ENCODE peak calls at places on chromosomes 13 and 19, in ten cellular contexts. One of them, this sample, is unnamed.

GRCh38 chr13:101416181-101417042 is at the start of gene NALCN:
- DNase-seq in psoas muscle: peak; percentile 54
- DNase-seq in stimulated activated naive B cell treated with anti-CD40 and anti-IgM and Interleukin-4, amounts not matched to agents 10 μg/mL and 1 μg/mL and 100 μg/mL, for 72 hours: no peak
- DNase-seq in cardiac muscle cell: peak; percentile 55
- DNase-seq in DMS79 treated with DMSO at 0.1 percent for 48 hours: no peak
- DNase-seq in brain microvascular endothelial cell: no peak
- DNase-seq in HS-5: no peak
- DNase-seq in left ventricle myocardium inferior: peak; percentile 22
- DNase-seq in Kasumi-1: no peak
- DNase-seq in LHCN-M2: no peak
- DNase-seq in this sample: peak; percentile 39

GRCh38 chr13:51494151-51494550 is 41.3 kb upstream of the INTS6 start:
- DNase-seq in psoas muscle: no peak
- DNase-seq in stimulated activated naive B cell treated with anti-CD40 and anti-IgM and Interleukin-4, amounts not matched to agents 10 μg/mL and 1 μg/mL and 100 μg/mL, for 72 hours: no peak
- DNase-seq in cardiac muscle cell: no peak
- DNase-seq in DMS79 treated with DMSO at 0.1 percent for 48 hours: no peak
- DNase-seq in brain microvascular endothelial cell: peak; percentile 16
- DNase-seq in HS-5: no peak
- DNase-seq in left ventricle myocardium inferior: no peak
- DNase-seq in Kasumi-1: no peak
- DNase-seq in LHCN-M2: no peak
- DNase-seq in this sample: no peak

GRCh38 chr19:55384576-55385235 is 614 bp upstream of the TMEM238 start:
- DNase-seq in psoas muscle: no peak
- DNase-seq in stimulated activated naive B cell treated with anti-CD40 and anti-IgM and Interleukin-4, amounts not matched to agents 10 μg/mL and 1 μg/mL and 100 μg/mL, for 72 hours: no peak
- DNase-seq in cardiac muscle cell: no peak
- DNase-seq in DMS79 treated with DMSO at 0.1 percent for 48 hours: peak; percentile 75
- DNase-seq in brain microvascular endothelial cell: no peak
- DNase-seq in HS-5: no peak
- DNase-seq in left ventricle myocardium inferior: no peak
- DNase-seq in Kasumi-1: peak; percentile 54
- DNase-seq in LHCN-M2: no peak
- DNase-seq in this sample: no peak

GRCh38 chr19:29845576-29846176 is 33.9 kb downstream of the CCNE1 start:
- DNase-seq in psoas muscle: peak; percentile 45
- DNase-seq in stimulated activated naive B cell treated with anti-CD40 and anti-IgM and Interleukin-4, amounts not matched to agents 10 μg/mL and 1 μg/mL and 100 μg/mL, for 72 hours: peak; percentile 32
- DNase-seq in cardiac muscle cell: peak; percentile 53
- DNase-seq in DMS79 treated with DMSO at 0.1 percent for 48 hours: peak; percentile 51
- DNase-seq in brain microvascular endothelial cell: peak; percentile 26
- DNase-seq in HS-5: peak; percentile 2
- DNase-seq in left ventricle myocardium inferior: no peak
- DNase-seq in Kasumi-1: peak; percentile 24
- DNase-seq in LHCN-M2: peak; percentile 17
- DNase-seq in this sample: peak; percentile 11

GRCh38 chr19:49712397-49712859 is 21.5 kb downstream of the CPT1C start:
- DNase-seq in psoas muscle: peak; percentile 66
- DNase-seq in stimulated activated naive B cell treated with anti-CD40 and anti-IgM and Interleukin-4, amounts not matched to agents 10 μg/mL and 1 μg/mL and 100 μg/mL, for 72 hours: no peak
- DNase-seq in cardiac muscle cell: no peak
- DNase-seq in DMS79 treated with DMSO at 0.1 percent for 48 hours: no peak
- DNase-seq in brain microvascular endothelial cell: no peak
- DNase-seq in HS-5: no peak
- DNase-seq in left ventricle myocardium inferior: peak; percentile 57
- DNase-seq in Kasumi-1: no peak
- DNase-seq in LHCN-M2: peak; percentile 56
- DNase-seq in this sample: peak; percentile 63

GRCh38 chr13:44649118-44649455 is 73.0 kb upstream of the TSC22D1 start:
- DNase-seq in psoas muscle: no peak
- DNase-seq in stimulated activated naive B cell treated with anti-CD40 and anti-IgM and Interleukin-4, amounts not matched to agents 10 μg/mL and 1 μg/mL and 100 μg/mL, for 72 hours: no peak
- DNase-seq in cardiac muscle cell: no peak
- DNase-seq in DMS79 treated with DMSO at 0.1 percent for 48 hours: no peak
- DNase-seq in brain microvascular endothelial cell: no peak
- DNase-seq in HS-5: no peak
- DNase-seq in left ventricle myocardium inferior: no peak
- DNase-seq in Kasumi-1: no peak
- DNase-seq in LHCN-M2: no peak
- DNase-seq in this sample: no peak

GRCh38 chr19:45676851-45677263 is 8.8 kb downstream of the GIPR start:
- DNase-seq in psoas muscle: no peak
- DNase-seq in stimulated activated naive B cell treated with anti-CD40 and anti-IgM and Interleukin-4, amounts not matched to agents 10 μg/mL and 1 μg/mL and 100 μg/mL, for 72 hours: peak; percentile 15
- DNase-seq in cardiac muscle cell: no peak
- DNase-seq in DMS79 treated with DMSO at 0.1 percent for 48 hours: no peak
- DNase-seq in brain microvascular endothelial cell: no peak
- DNase-seq in HS-5: no peak
- DNase-seq in left ventricle myocardium inferior: no peak
- DNase-seq in Kasumi-1: no peak
- DNase-seq in LHCN-M2: no peak
- DNase-seq in this sample: no peak

GRCh38 chr13:51614350-51614786 is 30.1 kb downstream of the WDFY2 start:
- DNase-seq in psoas muscle: peak; percentile 52
- DNase-seq in stimulated activated naive B cell treated with anti-CD40 and anti-IgM and Interleukin-4, amounts not matched to agents 10 μg/mL and 1 μg/mL and 100 μg/mL, for 72 hours: peak; percentile 21
- DNase-seq in cardiac muscle cell: no peak
- DNase-seq in DMS79 treated with DMSO at 0.1 percent for 48 hours: no peak
- DNase-seq in brain microvascular endothelial cell: no peak
- DNase-seq in HS-5: no peak
- DNase-seq in left ventricle myocardium inferior: no peak
- DNase-seq in Kasumi-1: peak; percentile 85
- DNase-seq in LHCN-M2: peak; percentile 86
- DNase-seq in this sample: no peak

GRCh38 chr19:5983367-5983955 is 5.5 kb upstream of the RANBP3 start:
- DNase-seq in psoas muscle: no peak
- DNase-seq in stimulated activated naive B cell treated with anti-CD40 and anti-IgM and Interleukin-4, amounts not matched to agents 10 μg/mL and 1 μg/mL and 100 μg/mL, for 72 hours: no peak
- DNase-seq in cardiac muscle cell: no peak
- DNase-seq in DMS79 treated with DMSO at 0.1 percent for 48 hours: no peak
- DNase-seq in brain microvascular endothelial cell: no peak
- DNase-seq in HS-5: no peak
- DNase-seq in left ventricle myocardium inferior: no peak
- DNase-seq in Kasumi-1: no peak
- DNase-seq in LHCN-M2: no peak
- DNase-seq in this sample: no peak

GRCh38 chr13:39590466-39591036 is 12.4 kb downstream of the LHFPL6 start:
- DNase-seq in psoas muscle: no peak
- DNase-seq in stimulated activated naive B cell treated with anti-CD40 and anti-IgM and Interleukin-4, amounts not matched to agents 10 μg/mL and 1 μg/mL and 100 μg/mL, for 72 hours: no peak
- DNase-seq in cardiac muscle cell: no peak
- DNase-seq in DMS79 treated with DMSO at 0.1 percent for 48 hours: no peak
- DNase-seq in brain microvascular endothelial cell: no peak
- DNase-seq in HS-5: no peak
- DNase-seq in left ventricle myocardium inferior: no peak
- DNase-seq in Kasumi-1: no peak
- DNase-seq in LHCN-M2: no peak
- DNase-seq in this sample: no peak

GRCh38 chr19:7637374-7638256 is 705 bp downstream of the STXBP2 start:
- DNase-seq in psoas muscle: peak; percentile 68
- DNase-seq in stimulated activated naive B cell treated with anti-CD40 and anti-IgM and Interleukin-4, amounts not matched to agents 10 μg/mL and 1 μg/mL and 100 μg/mL, for 72 hours: no peak
- DNase-seq in cardiac muscle cell: no peak
- DNase-seq in DMS79 treated with DMSO at 0.1 percent for 48 hours: no peak
- DNase-seq in brain microvascular endothelial cell: no peak
- DNase-seq in HS-5: no peak
- DNase-seq in left ventricle myocardium inferior: peak; percentile 51
- DNase-seq in Kasumi-1: no peak
- DNase-seq in LHCN-M2: no peak
- DNase-seq in this sample: no peak

GRCh38 chr13:43326100-43326499 is 302.7 kb downstream of the DNAJC15 start:
- DNase-seq in psoas muscle: no peak
- DNase-seq in stimulated activated naive B cell treated with anti-CD40 and anti-IgM and Interleukin-4, amounts not matched to agents 10 μg/mL and 1 μg/mL and 100 μg/mL, for 72 hours: no peak
- DNase-seq in cardiac muscle cell: no peak
- DNase-seq in DMS79 treated with DMSO at 0.1 percent for 48 hours: no peak
- DNase-seq in brain microvascular endothelial cell: no peak
- DNase-seq in HS-5: no peak
- DNase-seq in left ventricle myocardium inferior: no peak
- DNase-seq in Kasumi-1: no peak
- DNase-seq in LHCN-M2: no peak
- DNase-seq in this sample: no peak

GRCh38 chr13:46296920-46297319 is 85.2 kb downstream of the LRRC63 start:
- DNase-seq in psoas muscle: no peak
- DNase-seq in stimulated activated naive B cell treated with anti-CD40 and anti-IgM and Interleukin-4, amounts not matched to agents 10 μg/mL and 1 μg/mL and 100 μg/mL, for 72 hours: no peak
- DNase-seq in cardiac muscle cell: no peak
- DNase-seq in DMS79 treated with DMSO at 0.1 percent for 48 hours: no peak
- DNase-seq in brain microvascular endothelial cell: peak; percentile 72
- DNase-seq in HS-5: peak; percentile 76
- DNase-seq in left ventricle myocardium inferior: no peak
- DNase-seq in Kasumi-1: peak; percentile 35
- DNase-seq in LHCN-M2: peak; percentile 59
- DNase-seq in this sample: no peak

GRCh38 chr19:12965017-12965811 is 4.2 kb upstream of the DAND5 start:
- DNase-seq in psoas muscle: peak; percentile 90
- DNase-seq in stimulated activated naive B cell treated with anti-CD40 and anti-IgM and Interleukin-4, amounts not matched to agents 10 μg/mL and 1 μg/mL and 100 μg/mL, for 72 hours: peak; percentile 75
- DNase-seq in cardiac muscle cell: peak; percentile 77
- DNase-seq in DMS79 treated with DMSO at 0.1 percent for 48 hours: peak; percentile 93
- DNase-seq in brain microvascular endothelial cell: peak; percentile 64
- DNase-seq in HS-5: peak; percentile 44
- DNase-seq in left ventricle myocardium inferior: peak; percentile 84
- DNase-seq in Kasumi-1: peak; percentile 56
- DNase-seq in LHCN-M2: peak; percentile 60
- DNase-seq in this sample: peak; percentile 77

GRCh38 chr13:52010890-52011689 is at the start of gene ATP7B:
- DNase-seq in psoas muscle: peak; percentile 49
- DNase-seq in stimulated activated naive B cell treated with anti-CD40 and anti-IgM and Interleukin-4, amounts not matched to agents 10 μg/mL and 1 μg/mL and 100 μg/mL, for 72 hours: peak; percentile 9
- DNase-seq in cardiac muscle cell: peak; percentile 52
- DNase-seq in DMS79 treated with DMSO at 0.1 percent for 48 hours: no peak
- DNase-seq in brain microvascular endothelial cell: no peak
- DNase-seq in HS-5: no peak
- DNase-seq in left ventricle myocardium inferior: no peak
- DNase-seq in Kasumi-1: peak; percentile 34
- DNase-seq in LHCN-M2: no peak
- DNase-seq in this sample: peak; percentile 15

GRCh38 chr13:33194820-33195692 is 90.5 kb downstream of the STARD13 start:
- DNase-seq in psoas muscle: no peak
- DNase-seq in stimulated activated naive B cell treated with anti-CD40 and anti-IgM and Interleukin-4, amounts not matched to agents 10 μg/mL and 1 μg/mL and 100 μg/mL, for 72 hours: peak; percentile 36
- DNase-seq in cardiac muscle cell: no peak
- DNase-seq in DMS79 treated with DMSO at 0.1 percent for 48 hours: no peak
- DNase-seq in brain microvascular endothelial cell: peak; percentile 99
- DNase-seq in HS-5: no peak
- DNase-seq in left ventricle myocardium inferior: no peak
- DNase-seq in Kasumi-1: no peak
- DNase-seq in LHCN-M2: peak; percentile 95
- DNase-seq in this sample: no peak

GRCh38 chr19:37975596-37976515 is 68.8 kb downstream of the SIPA1L3 start:
- DNase-seq in psoas muscle: no peak
- DNase-seq in stimulated activated naive B cell treated with anti-CD40 and anti-IgM and Interleukin-4, amounts not matched to agents 10 μg/mL and 1 μg/mL and 100 μg/mL, for 72 hours: peak; percentile 41
- DNase-seq in cardiac muscle cell: no peak
- DNase-seq in DMS79 treated with DMSO at 0.1 percent for 48 hours: no peak
- DNase-seq in brain microvascular endothelial cell: no peak
- DNase-seq in HS-5: no peak
- DNase-seq in left ventricle myocardium inferior: no peak
- DNase-seq in Kasumi-1: no peak
- DNase-seq in LHCN-M2: no peak
- DNase-seq in this sample: no peak

GRCh38 chr13:93476175-93476574 is 249.6 kb downstream of the GPC6 start:
- DNase-seq in psoas muscle: no peak
- DNase-seq in stimulated activated naive B cell treated with anti-CD40 and anti-IgM and Interleukin-4, amounts not matched to agents 10 μg/mL and 1 μg/mL and 100 μg/mL, for 72 hours: no peak
- DNase-seq in cardiac muscle cell: no peak
- DNase-seq in DMS79 treated with DMSO at 0.1 percent for 48 hours: peak; percentile 37
- DNase-seq in brain microvascular endothelial cell: peak; percentile 90
- DNase-seq in HS-5: no peak
- DNase-seq in left ventricle myocardium inferior: no peak
- DNase-seq in Kasumi-1: no peak
- DNase-seq in LHCN-M2: peak; percentile 83
- DNase-seq in this sample: no peak

GRCh38 chr13:33639158-33639557 is 178.8 kb upstream of the RFC3 start:
- DNase-seq in psoas muscle: peak; percentile 74
- DNase-seq in stimulated activated naive B cell treated with anti-CD40 and anti-IgM and Interleukin-4, amounts not matched to agents 10 μg/mL and 1 μg/mL and 100 μg/mL, for 72 hours: no peak
- DNase-seq in cardiac muscle cell: peak; percentile 28
- DNase-seq in DMS79 treated with DMSO at 0.1 percent for 48 hours: no peak
- DNase-seq in brain microvascular endothelial cell: peak; percentile 44
- DNase-seq in HS-5: no peak
- DNase-seq in left ventricle myocardium inferior: no peak
- DNase-seq in Kasumi-1: no peak
- DNase-seq in LHCN-M2: peak; percentile 72
- DNase-seq in this sample: no peak

GRCh38 chr13:111202745-111203144 is 87.6 kb downstream of the ARHGEF7 start:
- DNase-seq in psoas muscle: no peak
- DNase-seq in stimulated activated naive B cell treated with anti-CD40 and anti-IgM and Interleukin-4, amounts not matched to agents 10 μg/mL and 1 μg/mL and 100 μg/mL, for 72 hours: no peak
- DNase-seq in cardiac muscle cell: no peak
- DNase-seq in DMS79 treated with DMSO at 0.1 percent for 48 hours: no peak
- DNase-seq in brain microvascular endothelial cell: peak; percentile 96
- DNase-seq in HS-5: peak; percentile 23
- DNase-seq in left ventricle myocardium inferior: no peak
- DNase-seq in Kasumi-1: no peak
- DNase-seq in LHCN-M2: peak; percentile 79
- DNase-seq in this sample: peak; percentile 81

GRCh38 chr19:58218899-58219298 is 9.8 kb upstream of the ZNF544 start:
- DNase-seq in psoas muscle: no peak
- DNase-seq in stimulated activated naive B cell treated with anti-CD40 and anti-IgM and Interleukin-4, amounts not matched to agents 10 μg/mL and 1 μg/mL and 100 μg/mL, for 72 hours: no peak
- DNase-seq in cardiac muscle cell: peak; percentile 18
- DNase-seq in DMS79 treated with DMSO at 0.1 percent for 48 hours: no peak
- DNase-seq in brain microvascular endothelial cell: no peak
- DNase-seq in HS-5: no peak
- DNase-seq in left ventricle myocardium inferior: no peak
- DNase-seq in Kasumi-1: no peak
- DNase-seq in LHCN-M2: peak; percentile 20
- DNase-seq in this sample: no peak

GRCh38 chr13:53045110-53045509 is 16.5 kb downstream of the OLFM4 start:
- DNase-seq in psoas muscle: no peak
- DNase-seq in stimulated activated naive B cell treated with anti-CD40 and anti-IgM and Interleukin-4, amounts not matched to agents 10 μg/mL and 1 μg/mL and 100 μg/mL, for 72 hours: no peak
- DNase-seq in cardiac muscle cell: no peak
- DNase-seq in DMS79 treated with DMSO at 0.1 percent for 48 hours: peak; percentile 57
- DNase-seq in brain microvascular endothelial cell: no peak
- DNase-seq in HS-5: no peak
- DNase-seq in left ventricle myocardium inferior: no peak
- DNase-seq in Kasumi-1: no peak
- DNase-seq in LHCN-M2: no peak
- DNase-seq in this sample: peak; percentile 8

GRCh38 chr13:43232866-43233265 is 209.5 kb downstream of the DNAJC15 start:
- DNase-seq in psoas muscle: no peak
- DNase-seq in stimulated activated naive B cell treated with anti-CD40 and anti-IgM and Interleukin-4, amounts not matched to agents 10 μg/mL and 1 μg/mL and 100 μg/mL, for 72 hours: no peak
- DNase-seq in cardiac muscle cell: no peak
- DNase-seq in DMS79 treated with DMSO at 0.1 percent for 48 hours: no peak
- DNase-seq in brain microvascular endothelial cell: peak; percentile 33
- DNase-seq in HS-5: peak; percentile 63
- DNase-seq in left ventricle myocardium inferior: no peak
- DNase-seq in Kasumi-1: no peak
- DNase-seq in LHCN-M2: peak; percentile 65
- DNase-seq in this sample: no peak

GRCh38 chr19:46764817-46765291 is 18.6 kb upstream of the STRN4 start:
- DNase-seq in psoas muscle: no peak
- DNase-seq in stimulated activated naive B cell treated with anti-CD40 and anti-IgM and Interleukin-4, amounts not matched to agents 10 μg/mL and 1 μg/mL and 100 μg/mL, for 72 hours: no peak
- DNase-seq in cardiac muscle cell: no peak
- DNase-seq in DMS79 treated with DMSO at 0.1 percent for 48 hours: no peak
- DNase-seq in brain microvascular endothelial cell: no peak
- DNase-seq in HS-5: no peak
- DNase-seq in left ventricle myocardium inferior: no peak
- DNase-seq in Kasumi-1: no peak
- DNase-seq in LHCN-M2: no peak
- DNase-seq in this sample: no peak

GRCh38 chr13:30334663-30335386 is 27.5 kb upstream of the KATNAL1 start:
- DNase-seq in psoas muscle: no peak
- DNase-seq in stimulated activated naive B cell treated with anti-CD40 and anti-IgM and Interleukin-4, amounts not matched to agents 10 μg/mL and 1 μg/mL and 100 μg/mL, for 72 hours: no peak
- DNase-seq in cardiac muscle cell: peak; percentile 31
- DNase-seq in DMS79 treated with DMSO at 0.1 percent for 48 hours: no peak
- DNase-seq in brain microvascular endothelial cell: no peak
- DNase-seq in HS-5: no peak
- DNase-seq in left ventricle myocardium inferior: no peak
- DNase-seq in Kasumi-1: peak; percentile 1
- DNase-seq in LHCN-M2: peak; percentile 32
- DNase-seq in this sample: no peak

GRCh38 chr13:29909975-29910674 is 59.7 kb upstream of the UBL3 start:
- DNase-seq in psoas muscle: peak; percentile 57
- DNase-seq in stimulated activated naive B cell treated with anti-CD40 and anti-IgM and Interleukin-4, amounts not matched to agents 10 μg/mL and 1 μg/mL and 100 μg/mL, for 72 hours: no peak
- DNase-seq in cardiac muscle cell: no peak
- DNase-seq in DMS79 treated with DMSO at 0.1 percent for 48 hours: no peak
- DNase-seq in brain microvascular endothelial cell: peak; percentile 75
- DNase-seq in HS-5: no peak
- DNase-seq in left ventricle myocardium inferior: peak; percentile 20
- DNase-seq in Kasumi-1: no peak
- DNase-seq in LHCN-M2: peak; percentile 83
- DNase-seq in this sample: no peak